ENCODE peak calls at places on chromosomes 6 and 20, in six cellular contexts. U is tibial artery; Z is stimulated activated CD4-positive, alpha-beta T cell treated with anti-CD3 and anti-CD28 coated beads, Interleukin-1b, Interleukin-23, amount 100 ng/mL, for 24 hours; X is fibroblast of mammary gland; P is HEK293T; E is brain microvascular endothelial cell. F is an unnamed sample.

GRCh38 chr6:32637883-32638282 is 677 bp downstream of the HLA-DQA1 start:
- DNase-seq in Z (no peak), X (no peak), E (no peak), P (no peak), U (no peak), F (no peak)

GRCh38 chr20:57474816-57475215 is 50.1 kb downstream of the CTCFL start:
- DNase-seq in Z (no peak), X (no peak), U (peak; percentile 16), E (no peak), P (no peak), F (no peak)

GRCh38 chr6:25022140-25022553 is 86.4 kb upstream of the RIPOR2 start:
- DNase-seq in P (no peak), Z (no peak), E (no peak), X (peak; percentile 36), U (no peak), F (peak; percentile 93)

GRCh38 chr6:29466241-29466640 is 9.3 kb downstream of the OR2H1 start:
- DNase-seq in U (no peak), Z (no peak), E (no peak), P (no peak), X (no peak), F (no peak)

GRCh38 chr6:6973721-6974120 is 134.0 kb upstream of the RREB1 start:
- DNase-seq in P (no peak), X (no peak), E (no peak), Z (no peak), U (no peak), F (no peak)

GRCh38 chr20:35329435-35330139 is 37.4 kb upstream of the FAM83C start:
- DNase-seq in P (peak; percentile 71), Z (peak; percentile 46), U (no peak), E (no peak), X (peak; percentile 74), F (peak; percentile 62)

GRCh38 chr20:60250251-60250650 is 292.0 kb downstream of the CDH26 start:
- DNase-seq in U (no peak), E (no peak), P (no peak), X (peak; percentile 60), Z (no peak), F (no peak)

GRCh38 chr20:61023612-61024011 is 228.4 kb upstream of the CDH4 start:
- DNase-seq in Z (no peak), P (no peak), X (no peak), E (no peak), U (no peak), F (no peak)

GRCh38 chr6:35140991-35141720 is at the start of gene TCP11:
- DNase-seq in E (no peak), U (no peak), X (no peak), Z (no peak), P (no peak), F (peak; percentile 23)

GRCh38 chr20:2984956-2985661 is 58.3 kb upstream of the GNRH2 start:
- DNase-seq in X (peak; percentile 88), P (no peak), E (peak; percentile 65), Z (peak; percentile 31), U (no peak), F (peak; percentile 77)

GRCh38 chr20:58075980-58076749 is 152.3 kb downstream of the ANKRD60 start:
- DNase-seq in E (no peak), Z (no peak), P (no peak), X (no peak), U (no peak), F (peak; percentile 2)